ENCODE peak calls at places on chromosomes 2 and 18, in eight cellular contexts. Y, C, G, F, O, W, E and Z are unnamed samples.

GRCh38 chr2:174981336-174981735 is 23.8 kb downstream of the CHN1 start:
- DNase-seq in Y (no peak), F (no peak), C (no peak), W (no peak), O (no peak), G (no peak), E (no peak), Z (no peak)

GRCh38 chr2:222283634-222284033 is 15.2 kb downstream of the PAX3 start:
- DNase-seq in E (no peak), O (no peak), G (no peak), F (no peak), W (no peak), C (no peak), Y (no peak), Z (peak)

GRCh38 chr2:240458900-240459391 is 23.5 kb downstream of the GPC1 start:
- DNase-seq in Y (no peak), C (no peak), O (no peak), F (no peak), E (no peak), G (no peak), W (no peak), Z (peak)

GRCh38 chr2:3379339-3379646 is 201 bp upstream of the TRAPPC12 start:
- DNase-seq in G (no peak), W (no peak), C (no peak), Y (no peak), F (no peak), E (no peak), O (no peak), Z (no peak)

GRCh38 chr18:2087877-2088673 is 483.2 kb downstream of the METTL4 start:
- DNase-seq in O (no peak), W (no peak), Y (no peak), E (no peak), G (no peak), C (no peak), F (no peak), Z (peak)

GRCh38 chr2:3108105-3108504 is 269.5 kb downstream of the EIPR1 start:
- DNase-seq in Y (no peak), G (no peak), O (no peak), C (no peak), E (no peak), W (no peak), F (no peak), Z (peak)

GRCh38 chr18:22324191-22325131 is 93.3 kb downstream of the CTAGE1 start:
- DNase-seq in E (no peak), Y (no peak), F (no peak), G (no peak), O (no peak), W (no peak), C (no peak), Z (no peak)

GRCh38 chr2:42840141-42840540 is 47.8 kb upstream of the HAAO start:
- DNase-seq in W (no peak), Y (no peak), C (no peak), O (no peak), F (no peak), G (no peak), E (no peak), Z (no peak)

GRCh38 chr2:10332402-10333246 is 29.9 kb downstream of the HPCAL1 start:
- DNase-seq in G (no peak), O (no peak), C (no peak), Y (no peak), W (no peak), E (no peak), F (no peak), Z (no peak)

GRCh38 chr2:68885074-68885810 is 14.0 kb upstream of the BMP10 start:
- DNase-seq in Y (no peak), O (no peak), E (no peak), W (no peak), F (no peak), C (no peak), G (no peak), Z (no peak)

GRCh38 chr18:2568605-2569004 is 2.7 kb downstream of the METTL4 start:
- DNase-seq in F (no peak), G (no peak), O (no peak), C (no peak), E (no peak), Y (no peak), W (no peak), Z (no peak)

GRCh38 chr2:127953128-127953718 is 67.5 kb upstream of the AMMECR1L start:
- DNase-seq in G (no peak), O (no peak), Y (no peak), E (no peak), W (no peak), F (no peak), C (no peak), Z (no peak)

GRCh38 chr2:42917374-42918017 is 125.1 kb upstream of the HAAO start:
- DNase-seq in W (no peak), O (no peak), Y (no peak), F (peak), C (no peak), G (peak), E (peak), Z (no peak)

GRCh38 chr2:185628985-185629384 is 109.6 kb upstream of the FSIP2 start:
- DNase-seq in W (no peak), E (no peak), F (no peak), Y (no peak), G (no peak), C (no peak), O (no peak), Z (peak)

GRCh38 chr2:9665903-9666302 is 35.1 kb upstream of the YWHAQ start:
- DNase-seq in O (no peak), W (no peak), F (no peak), Y (no peak), E (peak), G (peak), C (no peak), Z (no peak)

GRCh38 chr2:165594935-165595255 is 125.4 kb downstream of the CSRNP3 start:
- DNase-seq in F (no peak), W (peak), E (no peak), G (no peak), O (no peak), Y (no peak), C (no peak), Z (no peak)

GRCh38 chr2:238027591-238028415 is 33.0 kb upstream of the SCLY start:
- DNase-seq in F (no peak), O (no peak), Y (no peak), C (no peak), G (no peak), E (no peak), W (no peak), Z (no peak)

GRCh38 chr2:209208211-209208610 is 215.6 kb upstream of the MAP2 start:
- DNase-seq in Y (no peak), O (no peak), G (no peak), W (no peak), F (no peak), C (peak), E (no peak), Z (peak)

GRCh38 chr2:50895058-50895457 is 136.9 kb downstream of the NRXN1 start:
- DNase-seq in Y (no peak), E (no peak), C (no peak), W (no peak), G (no peak), F (no peak), O (no peak), Z (no peak)

GRCh38 chr2:142965464-142965863 is 88.0 kb downstream of the KYNU start:
- DNase-seq in Y (no peak), W (no peak), C (no peak), O (no peak), E (no peak), G (no peak), F (no peak), Z (no peak)